ENCODE peak calls at places on chromosomes 2 and 18, in ten cellular contexts. W, T, O, G, N, L, E, X, B and V are unnamed samples.

GRCh38 chr2:188884552-188884951 is 89.6 kb upstream of the COL3A1 start:
- DNase-seq in O (no peak), E (peak; percentile 70), T (no peak), B (no peak), N (no peak), G (no peak), W (no peak), L (no peak), X (no peak), V (no peak)

GRCh38 chr2:204108301-204108700 is 171.7 kb downstream of the ICOS start:
- DNase-seq in O (peak; percentile 52), X (no peak), L (peak; percentile 40), W (peak; percentile 28), B (peak; percentile 2), G (no peak), T (peak; percentile 45), N (peak; percentile 20), E (peak; percentile 9), V (no peak)

GRCh38 chr18:45567123-45567522 is 48.2 kb upstream of the SLC14A2 start:
- DNase-seq in X (no peak), T (no peak), O (no peak), W (no peak), L (no peak), N (no peak), G (no peak), E (peak; percentile 78), B (peak; percentile 85), V (no peak)

GRCh38 chr2:63651361-63651760 is 62.6 kb downstream of the MDH1 start:
- DNase-seq in O (no peak), B (no peak), G (no peak), T (no peak), W (no peak), N (no peak), E (no peak), L (no peak), X (no peak), V (no peak)

GRCh38 chr2:102041351-102041750 is 49.6 kb downstream of the IL1R2 start:
- DNase-seq in O (no peak), E (peak; percentile 85), W (no peak), G (no peak), N (no peak), T (no peak), X (no peak), B (no peak), L (no peak), V (no peak)

GRCh38 chr2:96664366-96664765 is 21.8 kb downstream of the FER1L5 start:
- DNase-seq in O (no peak), G (no peak), W (no peak), N (no peak), T (no peak), E (peak; percentile 35), X (no peak), B (no peak), L (no peak), V (no peak)

GRCh38 chr2:59851848-59852475 is 701.5 kb downstream of the BCL11A start:
- DNase-seq in O (no peak), N (no peak), T (no peak), B (no peak), E (no peak), L (no peak), G (no peak), W (no peak), X (no peak), V (no peak)

GRCh38 chr18:37264956-37265355 is 300.6 kb downstream of the CELF4 start:
- DNase-seq in N (no peak), B (no peak), O (no peak), G (no peak), L (no peak), E (no peak), X (no peak), W (no peak), T (no peak), V (no peak)

GRCh38 chr2:99624682-99625081 is 134.9 kb upstream of the REV1 start:
- DNase-seq in G (no peak), E (no peak), T (no peak), W (no peak), N (no peak), O (peak; percentile 23), B (no peak), X (no peak), L (no peak), V (no peak)

GRCh38 chr2:189276277-189276676 is 96.7 kb upstream of the COL5A2 start:
- DNase-seq in N (no peak), B (peak; percentile 68), X (no peak), T (peak; percentile 45), O (no peak), G (no peak), L (no peak), E (peak; percentile 96), W (no peak), V (no peak)

GRCh38 chr2:54558976-54559410 is 102.9 kb downstream of the SPTBN1 start:
- DNase-seq in O (peak; percentile 28), G (no peak), L (no peak), E (no peak), N (no peak), X (no peak), T (no peak), B (no peak), W (no peak), V (no peak)

GRCh38 chr2:212814941-212815340 is 276.3 kb upstream of the ERBB4 start:
- DNase-seq in E (no peak), X (no peak), L (no peak), O (peak; percentile 49), T (no peak), N (peak; percentile 82), G (no peak), W (no peak), B (no peak), V (no peak)

GRCh38 chr2:43184339-43184895 is 42.0 kb downstream of the ZFP36L2 start:
- DNase-seq in T (no peak), O (no peak), L (no peak), N (no peak), W (peak; percentile 85), B (peak; percentile 75), G (no peak), E (peak; percentile 88), X (no peak), V (no peak)

GRCh38 chr2:3741867-3742602 is 38.7 kb downstream of the DCDC2C start:
- DNase-seq in O (no peak), B (no peak), G (no peak), N (no peak), W (no peak), L (no peak), T (no peak), E (no peak), X (no peak), V (no peak)

GRCh38 chr2:12014088-12014960 is 267.9 kb downstream of the LPIN1 start:
- DNase-seq in N (no peak), E (peak; percentile 59), X (no peak), L (no peak), B (no peak), G (peak; percentile 4), T (no peak), W (no peak), O (no peak), V (no peak)

GRCh38 chr2:199329024-199329423 is 128.7 kb downstream of the SATB2 start:
- DNase-seq in B (no peak), O (no peak), E (no peak), N (no peak), G (no peak), X (no peak), W (no peak), L (no peak), T (no peak), V (no peak)

GRCh38 chr2:152330235-152330866 is 4.6 kb upstream of the FMNL2 start:
- DNase-seq in N (no peak), E (no peak), W (no peak), O (no peak), L (no peak), X (no peak), B (no peak), T (no peak), G (no peak), V (no peak)

GRCh38 chr18:70036771-70037452 is 89.2 kb upstream of the CD226 start:
- DNase-seq in O (no peak), G (no peak), X (no peak), B (no peak), N (no peak), W (no peak), T (no peak), E (no peak), L (peak; percentile 63), V (peak; percentile 38)

GRCh38 chr2:26186371-26186770 is 13.5 kb downstream of the GAREM2 start:
- DNase-seq in G (no peak), B (no peak), E (no peak), T (no peak), X (no peak), W (no peak), L (no peak), O (no peak), N (no peak), V (no peak)

GRCh38 chr2:207504513-207505171 is 25.1 kb upstream of the CREB1 start:
- DNase-seq in N (no peak), T (no peak), W (peak; percentile 76), B (peak; percentile 49), O (no peak), X (no peak), G (no peak), E (peak; percentile 74), L (no peak), V (no peak)

GRCh38 chr2:216519154-216519762 is 20.6 kb downstream of the RPL37A start:
- DNase-seq in X (no peak), O (peak; percentile 67), B (peak; percentile 90), N (peak; percentile 73), L (peak; percentile 65), W (peak; percentile 75), G (peak; percentile 79), E (peak; percentile 87), T (peak; percentile 64), V (peak; percentile 61)

GRCh38 chr2:109201465-109202420 is 72.7 kb downstream of the SH3RF3 start:
- DNase-seq in W (no peak), T (no peak), O (no peak), G (no peak), L (no peak), E (no peak), N (no peak), B (no peak), X (no peak), V (peak; percentile 8)

GRCh38 chr2:76469066-76469465 is 758.4 kb upstream of the GCFC2 start:
- DNase-seq in E (peak; percentile 3), G (no peak), N (no peak), L (no peak), B (no peak), T (no peak), X (no peak), O (no peak), W (no peak), V (no peak)

GRCh38 chr2:233225230-233226068 is 26.0 kb upstream of the ATG16L1 start:
- DNase-seq in T (no peak), X (no peak), N (no peak), L (no peak), G (no peak), E (no peak), W (no peak), B (no peak), O (no peak), V (no peak)

GRCh38 chr18:78561757-78562445 is 417.7 kb upstream of the SALL3 start:
- DNase-seq in L (no peak), E (no peak), W (no peak), N (no peak), G (no peak), O (no peak), X (no peak), T (no peak), B (no peak), V (peak; percentile 55)

GRCh38 chr2:173148520-173148919 is 72.9 kb downstream of the MAP3K20 start:
- DNase-seq in W (no peak), X (no peak), G (no peak), B (no peak), E (peak; percentile 59), T (no peak), N (no peak), L (no peak), O (no peak), V (no peak)

GRCh38 chr18:58862851-58863538 is 1.7 kb upstream of the ZNF532 start:
- DNase-seq in T (no peak), G (no peak), B (no peak), E (no peak), L (peak; percentile 55), W (no peak), N (peak; percentile 58), O (peak; percentile 58), X (no peak), V (peak; percentile 60)